ENCODE peak calls at places on chromosomes 13 and 19, in five cellular contexts. I is B cell, K is WERI-Rb-1, L is NT2/D1, W is T-helper 1 cell. N is an unnamed sample.

GRCh38 chr19:14150041-14150769 is 13.8 kb upstream of the ASF1B start:
- DNase-seq in I (no peak), K (peak), L (no peak), W (no peak), N (no peak)

GRCh38 chr13:103009061-103009840 is 57.0 kb downstream of the SLC10A2 start:
- DNase-seq in I (no peak), K (no peak), L (no peak), W (no peak), N (no peak)

GRCh38 chr13:51844862-51845573 is at the start of gene TMEM272:
- DNase-seq in I (no peak), K (peak), L (peak), W (peak), N (peak)

GRCh38 chr19:29528350-29528945 is 2.7 kb downstream of the VSTM2B start:
- DNase-seq in I (no peak), K (peak), L (peak), W (peak), N (no peak)

GRCh38 chr19:33654840-33655508 is 33.2 kb downstream of the CHST8 start:
- DNase-seq in I (no peak), K (no peak), L (no peak), W (no peak), N (no peak)

GRCh38 chr13:97223711-97224461 is 1.8 kb downstream of the MBNL2 start:
- DNase-seq in I (no peak), K (peak), L (peak), W (no peak), N (no peak)

GRCh38 chr19:1057185-1057857 is 9.6 kb upstream of the ARHGAP45 start:
- DNase-seq in I (no peak), K (no peak), L (no peak), W (no peak), N (no peak)

GRCh38 chr19:41364546-41365391 is 820 bp upstream of the B9D2 start:
- DNase-seq in I (no peak), K (no peak), L (no peak), W (no peak), N (no peak)

N was measured in effector CD8-positive, alpha-beta T cell.